ENCODE peak calls at places on chromosomes 5 and 9, in six cellular contexts. One of them, this sample, is unnamed.

GRCh38 chr5:132498152-132498551 is 7.6 kb upstream of the IRF1 start:
- DNase-seq in foreskin keratinocyte: peak; percentile 72
- DNase-seq in AG04450: no peak
- DNase-seq in psoas muscle: peak; percentile 57
- DNase-seq in AG10803: peak; percentile 80
- DNase-seq in hepatocyte: peak; percentile 38
- DNase-seq in this sample: no peak

GRCh38 chr5:125409101-125409495 is 662.7 kb upstream of the ZNF608 start:
- DNase-seq in foreskin keratinocyte: no peak
- DNase-seq in AG04450: no peak
- DNase-seq in psoas muscle: no peak
- DNase-seq in AG10803: peak; percentile 21
- DNase-seq in hepatocyte: no peak
- DNase-seq in this sample: no peak

GRCh38 chr5:75023368-75024159 is 28.8 kb downstream of the GCNT4 start:
- DNase-seq in foreskin keratinocyte: no peak
- DNase-seq in AG04450: no peak
- DNase-seq in psoas muscle: no peak
- DNase-seq in AG10803: no peak
- DNase-seq in hepatocyte: no peak
- DNase-seq in this sample: no peak

GRCh38 chr5:60497706-60498500 is 202.1 kb downstream of the DEPDC1B start:
- DNase-seq in foreskin keratinocyte: peak; percentile 58
- DNase-seq in AG04450: no peak
- DNase-seq in psoas muscle: no peak
- DNase-seq in AG10803: peak; percentile 47
- DNase-seq in hepatocyte: no peak
- DNase-seq in this sample: no peak

GRCh38 chr5:157543825-157544622 is 31.6 kb downstream of the ADAM19 start:
- DNase-seq in foreskin keratinocyte: no peak
- DNase-seq in AG04450: peak; percentile 75
- DNase-seq in psoas muscle: no peak
- DNase-seq in AG10803: peak; percentile 49
- DNase-seq in hepatocyte: no peak
- DNase-seq in this sample: no peak

GRCh38 chr9:127931092-127931881 is 710 bp upstream of the PIP5KL1 start:
- DNase-seq in foreskin keratinocyte: peak; percentile 41
- DNase-seq in AG04450: no peak
- DNase-seq in psoas muscle: no peak
- DNase-seq in AG10803: peak; percentile 60
- DNase-seq in hepatocyte: peak; percentile 67
- DNase-seq in this sample: no peak

GRCh38 chr9:13444696-13445095 is 165.2 kb upstream of the MPDZ start:
- DNase-seq in foreskin keratinocyte: no peak
- DNase-seq in AG04450: no peak
- DNase-seq in psoas muscle: no peak
- DNase-seq in AG10803: no peak
- DNase-seq in hepatocyte: no peak
- DNase-seq in this sample: no peak

GRCh38 chr5:75331095-75332090 is 5.6 kb upstream of the HMGCR start:
- DNase-seq in foreskin keratinocyte: no peak
- DNase-seq in AG04450: no peak
- DNase-seq in psoas muscle: no peak
- DNase-seq in AG10803: no peak
- DNase-seq in hepatocyte: no peak
- DNase-seq in this sample: no peak

GRCh38 chr5:93717162-93717561 is 24.2 kb downstream of the POU5F2 start:
- DNase-seq in foreskin keratinocyte: no peak
- DNase-seq in AG04450: no peak
- DNase-seq in psoas muscle: no peak
- DNase-seq in AG10803: peak; percentile 15
- DNase-seq in hepatocyte: peak; percentile 46
- DNase-seq in this sample: no peak

GRCh38 chr9:121261107-121261460 is 6.9 kb upstream of the GSN start:
- DNase-seq in foreskin keratinocyte: no peak
- DNase-seq in AG04450: no peak
- DNase-seq in psoas muscle: peak; percentile 13
- DNase-seq in AG10803: peak; percentile 37
- DNase-seq in hepatocyte: peak; percentile 34
- DNase-seq in this sample: no peak

GRCh38 chr9:101635473-101635872 is 40.7 kb upstream of the PPP3R2 start:
- DNase-seq in foreskin keratinocyte: no peak
- DNase-seq in AG04450: no peak
- DNase-seq in psoas muscle: no peak
- DNase-seq in AG10803: no peak
- DNase-seq in hepatocyte: no peak
- DNase-seq in this sample: no peak

GRCh38 chr5:128551476-128551875 is 13.4 kb upstream of the FBN2 start:
- DNase-seq in foreskin keratinocyte: no peak
- DNase-seq in AG04450: no peak
- DNase-seq in psoas muscle: no peak
- DNase-seq in AG10803: no peak
- DNase-seq in hepatocyte: no peak
- DNase-seq in this sample: no peak

GRCh38 chr5:179820483-179821297 is at the start of gene SQSTM1:
- DNase-seq in foreskin keratinocyte: peak; percentile 65
- DNase-seq in AG04450: peak; percentile 55
- DNase-seq in psoas muscle: peak; percentile 85
- DNase-seq in AG10803: peak; percentile 72
- DNase-seq in hepatocyte: peak; percentile 95
- DNase-seq in this sample: peak; percentile 62

GRCh38 chr5:90161399-90161798 is 248.2 kb downstream of the CETN3 start:
- DNase-seq in foreskin keratinocyte: peak; percentile 15
- DNase-seq in AG04450: no peak
- DNase-seq in psoas muscle: no peak
- DNase-seq in AG10803: peak; percentile 33
- DNase-seq in hepatocyte: peak; percentile 39
- DNase-seq in this sample: no peak

GRCh38 chr9:136545065-136545965 is 533 bp downstream of the NOTCH1 start:
- DNase-seq in foreskin keratinocyte: no peak
- DNase-seq in AG04450: no peak
- DNase-seq in psoas muscle: no peak
- DNase-seq in AG10803: no peak
- DNase-seq in hepatocyte: peak; percentile 51
- DNase-seq in this sample: no peak

GRCh38 chr5:16889972-16890519 is 46.0 kb downstream of the MYO10 start:
- DNase-seq in foreskin keratinocyte: peak; percentile 67
- DNase-seq in AG04450: peak; percentile 47
- DNase-seq in psoas muscle: no peak
- DNase-seq in AG10803: peak; percentile 75
- DNase-seq in hepatocyte: no peak
- DNase-seq in this sample: peak; percentile 39

GRCh38 chr9:89923961-89924504 is 319.2 kb downstream of the GADD45G start:
- DNase-seq in foreskin keratinocyte: no peak
- DNase-seq in AG04450: no peak
- DNase-seq in psoas muscle: no peak
- DNase-seq in AG10803: no peak
- DNase-seq in hepatocyte: peak; percentile 42
- DNase-seq in this sample: no peak

GRCh38 chr5:14581891-14582796 is 552 bp downstream of the OTULINL start:
- DNase-seq in foreskin keratinocyte: peak; percentile 47
- DNase-seq in AG04450: no peak
- DNase-seq in psoas muscle: peak; percentile 43
- DNase-seq in AG10803: no peak
- DNase-seq in hepatocyte: peak; percentile 83
- DNase-seq in this sample: no peak

GRCh38 chr5:139543423-139543991 is 17.6 kb upstream of the UBE2D2 start:
- DNase-seq in foreskin keratinocyte: no peak
- DNase-seq in AG04450: no peak
- DNase-seq in psoas muscle: peak; percentile 55
- DNase-seq in AG10803: peak; percentile 25
- DNase-seq in hepatocyte: peak; percentile 61
- DNase-seq in this sample: no peak

GRCh38 chr5:123371575-123372179 is 51.5 kb downstream of the CEP120 start:
- DNase-seq in foreskin keratinocyte: peak; percentile 6
- DNase-seq in AG04450: no peak
- DNase-seq in psoas muscle: peak; percentile 51
- DNase-seq in AG10803: peak; percentile 10
- DNase-seq in hepatocyte: peak; percentile 30
- DNase-seq in this sample: no peak

GRCh38 chr5:134101686-134102439 is 12.6 kb upstream of the TCF7 start:
- DNase-seq in foreskin keratinocyte: no peak
- DNase-seq in AG04450: no peak
- DNase-seq in psoas muscle: peak; percentile 68
- DNase-seq in AG10803: no peak
- DNase-seq in hepatocyte: peak; percentile 57
- DNase-seq in this sample: no peak

GRCh38 chr9:116442528-116442927 is 244.6 kb upstream of the TRIM32 start:
- DNase-seq in foreskin keratinocyte: no peak
- DNase-seq in AG04450: no peak
- DNase-seq in psoas muscle: no peak
- DNase-seq in AG10803: no peak
- DNase-seq in hepatocyte: no peak
- DNase-seq in this sample: no peak

GRCh38 chr9:110828148-110828730 is 159.6 kb downstream of the MUSK start:
- DNase-seq in foreskin keratinocyte: no peak
- DNase-seq in AG04450: no peak
- DNase-seq in psoas muscle: peak; percentile 23
- DNase-seq in AG10803: peak; percentile 83
- DNase-seq in hepatocyte: peak; percentile 17
- DNase-seq in this sample: peak; percentile 72

GRCh38 chr5:1727571-1727970 is 72.1 kb downstream of the MRPL36 start:
- DNase-seq in foreskin keratinocyte: no peak
- DNase-seq in AG04450: no peak
- DNase-seq in psoas muscle: no peak
- DNase-seq in AG10803: no peak
- DNase-seq in hepatocyte: no peak
- DNase-seq in this sample: no peak

GRCh38 chr5:68533571-68534051 is 318.1 kb downstream of the PIK3R1 start:
- DNase-seq in foreskin keratinocyte: no peak
- DNase-seq in AG04450: no peak
- DNase-seq in psoas muscle: no peak
- DNase-seq in AG10803: no peak
- DNase-seq in hepatocyte: no peak
- DNase-seq in this sample: no peak

GRCh38 chr9:35951736-35952135 is 6.2 kb downstream of the OR2S2 start:
- DNase-seq in foreskin keratinocyte: peak; percentile 63
- DNase-seq in AG04450: peak; percentile 13
- DNase-seq in psoas muscle: no peak
- DNase-seq in AG10803: peak; percentile 66
- DNase-seq in hepatocyte: no peak
- DNase-seq in this sample: no peak

GRCh38 chr9:3740690-3741419 is 215.1 kb upstream of the RFX3 start:
- DNase-seq in foreskin keratinocyte: peak; percentile 81
- DNase-seq in AG04450: no peak
- DNase-seq in psoas muscle: no peak
- DNase-seq in AG10803: peak; percentile 39
- DNase-seq in hepatocyte: no peak
- DNase-seq in this sample: no peak

GRCh38 chr5:177370488-177371119 is 12.9 kb downstream of the RGS14 start:
- DNase-seq in foreskin keratinocyte: peak; percentile 80
- DNase-seq in AG04450: peak; percentile 72
- DNase-seq in psoas muscle: peak; percentile 81
- DNase-seq in AG10803: peak; percentile 77
- DNase-seq in hepatocyte: peak; percentile 97
- DNase-seq in this sample: peak; percentile 65

GRCh38 chr5:124790261-124790894 is 43.9 kb upstream of the ZNF608 start:
- DNase-seq in foreskin keratinocyte: peak; percentile 75
- DNase-seq in AG04450: no peak
- DNase-seq in psoas muscle: no peak
- DNase-seq in AG10803: no peak
- DNase-seq in hepatocyte: peak; percentile 24
- DNase-seq in this sample: no peak

GRCh38 chr9:98372077-98372812 is 116.8 kb upstream of the TBC1D2 start:
- DNase-seq in foreskin keratinocyte: no peak
- DNase-seq in AG04450: no peak
- DNase-seq in psoas muscle: no peak
- DNase-seq in AG10803: no peak
- DNase-seq in hepatocyte: no peak
- DNase-seq in this sample: no peak

GRCh38 chr5:150112211-150113046 is 26.1 kb upstream of the CSF1R start:
- DNase-seq in foreskin keratinocyte: peak; percentile 43
- DNase-seq in AG04450: peak; percentile 32
- DNase-seq in psoas muscle: peak; percentile 73
- DNase-seq in AG10803: peak; percentile 91
- DNase-seq in hepatocyte: peak; percentile 41
- DNase-seq in this sample: peak; percentile 54

DNA sequence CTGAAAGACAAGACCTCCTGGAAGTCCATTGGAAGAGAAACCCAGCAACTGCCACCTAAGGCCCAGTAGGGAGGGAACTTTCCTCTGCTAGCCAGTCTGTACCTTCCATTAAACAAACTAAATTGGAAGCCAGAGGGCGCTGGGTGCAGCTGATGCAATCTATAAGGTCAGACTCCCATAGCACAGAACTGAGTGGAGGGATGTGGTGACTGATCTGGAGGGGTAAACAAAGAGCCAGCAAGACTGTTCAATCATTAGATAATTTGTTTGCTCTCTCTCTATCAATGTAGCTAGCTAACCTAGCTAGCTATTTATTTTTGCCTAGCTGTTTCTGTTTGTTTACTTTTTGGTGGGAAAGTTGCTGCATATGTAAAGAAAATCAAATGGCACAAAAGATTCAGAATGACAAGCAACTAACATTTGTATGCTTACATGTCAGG is 291.8 kb upstream of the DAB2 start:
- DNase-seq in foreskin keratinocyte: peak; percentile 35
- DNase-seq in AG04450: no peak
- DNase-seq in psoas muscle: no peak
- DNase-seq in AG10803: peak; percentile 44
- DNase-seq in hepatocyte: peak; percentile 71
- DNase-seq in this sample: peak; percentile 3
- TF ChIP-seq CTCF in foreskin keratinocyte: peak; percentile 62
- TF ChIP-seq CTCF in AG04450: peak; percentile 50
- TF ChIP-seq CTCF in psoas muscle: peak; percentile 18
- TF ChIP-seq CTCF in AG10803: peak; percentile 46
- TF ChIP-seq CTCF in hepatocyte: peak; percentile 48
- TF ChIP-seq CTCF in this sample: peak; percentile 36

GRCh38 chr5:140869555-140869886 is 764 bp downstream of the PCDHA11 start:
- DNase-seq in foreskin keratinocyte: no peak
- DNase-seq in AG04450: no peak
- DNase-seq in psoas muscle: no peak
- DNase-seq in AG10803: no peak
- DNase-seq in hepatocyte: no peak
- DNase-seq in this sample: no peak
- TF ChIP-seq CTCF in foreskin keratinocyte: peak; percentile 37
- TF ChIP-seq CTCF in AG04450: no peak
- TF ChIP-seq CTCF in psoas muscle: no peak
- TF ChIP-seq CTCF in AG10803: peak; percentile 32
- TF ChIP-seq CTCF in hepatocyte: peak; percentile 5
- TF ChIP-seq CTCF in this sample: no peak

DNA sequence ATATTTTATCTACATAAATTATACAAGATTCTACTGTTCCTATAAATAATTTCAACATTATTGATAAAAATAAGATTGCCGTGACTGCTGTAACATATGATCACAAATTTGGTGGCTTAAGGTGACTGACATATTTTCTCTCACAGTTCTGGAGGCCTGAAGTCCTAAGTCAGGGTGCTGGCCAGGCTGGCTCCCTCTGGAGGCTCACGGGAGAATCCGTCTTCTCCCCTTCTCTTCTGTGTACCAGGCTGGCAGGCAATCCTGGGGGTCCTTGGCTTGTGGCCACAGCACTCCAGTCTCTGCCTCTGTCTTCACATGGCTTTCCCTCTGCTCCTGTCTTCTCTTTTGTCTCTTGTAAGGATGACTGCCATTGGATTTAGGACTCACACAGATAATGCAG is 31.7 kb upstream of the IRX2 start:
- DNase-seq in foreskin keratinocyte: no peak
- DNase-seq in AG04450: no peak
- DNase-seq in psoas muscle: no peak
- DNase-seq in AG10803: no peak
- DNase-seq in hepatocyte: no peak
- DNase-seq in this sample: no peak
- TF ChIP-seq CTCF in foreskin keratinocyte: peak; percentile 44
- TF ChIP-seq CTCF in AG04450: no peak
- TF ChIP-seq CTCF in psoas muscle: no peak
- TF ChIP-seq CTCF in AG10803: peak; percentile 23
- TF ChIP-seq CTCF in hepatocyte: no peak
- TF ChIP-seq CTCF in this sample: no peak

GRCh38 chr9:108162664-108163063 is 673.1 kb upstream of the KLF4 start:
- DNase-seq in foreskin keratinocyte: peak; percentile 18
- DNase-seq in AG04450: peak; percentile 26
- DNase-seq in psoas muscle: peak; percentile 37
- DNase-seq in AG10803: peak; percentile 91
- DNase-seq in hepatocyte: no peak
- DNase-seq in this sample: peak; percentile 67
- TF ChIP-seq CTCF in foreskin keratinocyte: no peak
- TF ChIP-seq CTCF in AG04450: no peak
- TF ChIP-seq CTCF in psoas muscle: no peak
- TF ChIP-seq CTCF in AG10803: no peak
- TF ChIP-seq CTCF in hepatocyte: no peak
- TF ChIP-seq CTCF in this sample: no peak

This sample was measured in AG09319.